ENCODE peak calls at places on chromosomes 12 and 14, in six cellular contexts. H is heart right ventricle, Y is neural progenitor cell, O is aorta, D is colonic mucosa, N is body of pancreas. Z is an unnamed sample.

GRCh38 chr12:120292661-120293531 is at the start of gene RNU4-1:
- DNase-seq in O (peak; percentile 71), H (peak; percentile 81), D (peak; percentile 79), N (peak; percentile 79), Y (peak; percentile 89), Z (peak; percentile 89)

GRCh38 chr12:29044799-29045198 is 104.3 kb upstream of the FAR2 start:
- DNase-seq in O (no peak), H (no peak), N (no peak), Y (no peak), D (no peak), Z (no peak)

GRCh38 chr12:124609041-124609984 is 41.9 kb upstream of the NCOR2 start:
- DNase-seq in D (peak; percentile 98), H (peak; percentile 79), O (peak; percentile 82), Y (no peak), N (peak; percentile 96), Z (peak; percentile 70)

GRCh38 chr14:95815226-95815690 is 61.4 kb upstream of the TUNAR start:
- DNase-seq in H (no peak), Y (peak; percentile 25), N (no peak), D (no peak), O (no peak), Z (no peak)

GRCh38 chr12:13223941-13224340 is 27.4 kb downstream of the EMP1 start:
- DNase-seq in O (no peak), H (no peak), D (no peak), Y (no peak), N (no peak), Z (no peak)

GRCh38 chr12:106140223-106140986 is 1.7 kb upstream of the NUAK1 start:
- DNase-seq in N (peak; percentile 24), D (no peak), O (no peak), Y (peak; percentile 33), H (no peak), Z (no peak)

GRCh38 chr12:13942826-13943225 is 38.6 kb downstream of the GRIN2B start:
- DNase-seq in O (no peak), Y (peak; percentile 47), H (no peak), D (no peak), N (no peak), Z (no peak)

GRCh38 chr12:9646794-9647622 is 22.5 kb upstream of the CLEC2D start:
- DNase-seq in H (no peak), D (no peak), O (no peak), N (no peak), Y (peak; percentile 8), Z (peak; percentile 50)

GRCh38 chr14:106790189-106791036 is 1264.0 kb downstream of the TMEM121 start:
- DNase-seq in D (peak; percentile 90), O (peak; percentile 61), Y (peak; percentile 2), N (peak; percentile 78), H (no peak), Z (no peak)

GRCh38 chr14:30885840-30886740 is 11.7 kb downstream of the COCH start:
- DNase-seq in H (no peak), Y (no peak), N (no peak), D (no peak), O (no peak), Z (peak; percentile 38)

GRCh38 chr12:91774471-91774921 is 371.1 kb downstream of the BTG1 start:
- DNase-seq in N (peak; percentile 15), Y (no peak), H (no peak), O (no peak), D (no peak), Z (no peak)

GRCh38 chr14:102007916-102008418 is 43.6 kb downstream of the DYNC1H1 start:
- DNase-seq in H (no peak), D (no peak), O (no peak), Y (peak; percentile 23), N (no peak), Z (no peak)

GRCh38 chr14:72243894-72244293 is 311.7 kb downstream of the RGS6 start:
- DNase-seq in H (no peak), N (no peak), Y (no peak), O (no peak), D (no peak), Z (no peak)

GRCh38 chr14:51520087-51520486 is 131.6 kb upstream of the FRMD6 start:
- DNase-seq in H (no peak), O (no peak), D (no peak), Y (no peak), N (no peak), Z (no peak)

GRCh38 chr14:34436960-34437728 is 24.9 kb downstream of the SPTSSA start:
- DNase-seq in N (no peak), O (no peak), H (no peak), D (no peak), Y (no peak), Z (peak; percentile 30)

GRCh38 chr14:51828017-51828797 is 32.2 kb upstream of the GNG2 start:
- DNase-seq in Y (peak; percentile 25), N (no peak), O (peak; percentile 72), D (no peak), H (no peak), Z (no peak)

DNA sequence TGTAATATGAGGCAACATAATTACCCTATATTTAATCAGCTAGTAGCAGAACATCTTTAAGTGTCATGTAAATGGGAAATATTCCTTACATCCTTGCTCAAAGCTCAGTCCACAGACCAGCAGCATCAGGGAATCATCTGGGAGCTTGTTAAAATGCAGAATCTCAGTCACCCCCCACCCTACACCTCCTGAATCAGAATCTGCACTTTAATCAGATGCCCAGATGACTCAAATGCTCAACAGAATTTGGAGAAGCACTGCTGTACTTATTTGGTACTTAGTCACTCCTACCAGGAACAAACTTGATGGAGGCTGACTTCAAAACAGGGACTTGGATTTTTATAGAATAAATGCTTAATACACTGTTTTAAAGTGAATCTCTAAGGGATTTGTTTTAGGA is 96.5 kb downstream of the ARMH4 start:
- DNase-seq in Y (no peak), N (no peak), D (no peak), H (no peak), O (no peak), Z (no peak)
- H3K27me3 ChIP-seq in Y (no peaks in the 10 kb centered on the region), N (no peaks in the 10 kb centered on the region), D (no peaks in the 10 kb centered on the region), H (no peaks in the 10 kb centered on the region), O (no peaks in the 10 kb centered on the region), Z (no peaks in the 10 kb centered on the region)

GRCh38 chr14:85572845-85573244 is 42.9 kb downstream of the FLRT2 start:
- DNase-seq in H (no peak), N (no peak), Y (no peak), O (no peak), D (no peak), Z (no peak)
- H3K27ac ChIP-seq in H (no peak overlapping the region), N (no peak overlapping the region), Y (no peak overlapping the region), O (no peak overlapping the region), D (no peak overlapping the region), Z (peak overlapping the region; percentile 82)

GRCh38 chr12:53290661-53291060 is 4.7 kb upstream of the PFDN5 start:
- DNase-seq in N (no peak), Y (no peak), O (no peak), D (no peak), H (no peak), Z (no peak)
- H3K4me3 ChIP-seq in N (no peak overlapping the region), Y (no peak overlapping the region), O (no peak overlapping the region), D (no peak overlapping the region), H (no peak overlapping the region), Z (no peak overlapping the region)

GRCh38 chr12:114687802-114688201 is 3.8 kb upstream of the TBX3 start:
- DNase-seq in D (no peak), N (no peak), Y (peak; percentile 32), O (no peak), H (no peak), Z (no peak)
- H3K27me3 ChIP-seq in D (peaks cover 48% of the 10 kb centered on the region), N (peaks cover 47% of the 10 kb centered on the region), Y (peaks cover 99% of the 10 kb centered on the region), O (no peaks in the 10 kb centered on the region), H (peaks cover 70% of the 10 kb centered on the region), Z (peaks cover 72% of the 10 kb centered on the region)

DNA sequence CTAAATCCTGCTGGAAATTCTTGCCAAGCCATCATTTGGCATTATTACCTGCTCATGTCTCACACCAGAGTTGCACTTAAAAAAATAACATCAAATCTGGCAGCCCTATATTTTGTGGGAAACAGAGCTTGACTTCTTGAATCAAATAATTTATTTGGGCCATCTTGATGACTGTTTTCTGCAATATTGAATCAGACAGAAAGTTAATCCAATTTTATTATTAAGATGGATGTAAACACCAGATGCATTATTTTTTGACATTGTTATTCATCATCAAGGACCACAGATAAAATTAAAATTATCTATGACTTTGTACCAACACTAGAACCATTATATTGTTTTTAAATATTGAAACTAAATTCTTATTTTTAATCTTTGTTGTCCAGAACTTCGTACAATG is 132.9 kb downstream of the PTPRR start:
- DNase-seq in O (no peak), H (no peak), N (no peak), Y (no peak), D (no peak), Z (no peak)
- H3K27ac ChIP-seq in O (no peak overlapping the region), H (no peak overlapping the region), N (no peak overlapping the region), Y (no peak overlapping the region), D (no peak overlapping the region), Z (no peak overlapping the region)

DNA sequence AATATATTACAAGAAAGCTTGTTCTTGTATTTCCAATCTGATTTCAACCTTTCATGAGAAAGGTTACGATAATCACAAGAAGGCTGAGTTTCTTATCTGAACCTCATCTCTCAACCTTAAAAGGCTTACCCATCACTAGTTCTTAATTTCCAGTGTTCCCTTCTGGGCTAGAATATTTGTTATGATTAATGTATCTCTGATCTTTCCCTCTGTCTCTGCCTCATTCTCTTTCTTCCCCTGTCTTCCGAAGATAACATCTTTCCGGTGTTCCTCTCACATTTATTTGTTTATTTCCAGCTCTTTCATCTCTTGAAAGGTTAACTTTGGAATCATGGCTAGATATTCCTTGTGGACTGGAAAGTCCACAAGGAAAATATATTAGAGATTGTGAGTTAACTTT is 255.9 kb downstream of the SLC6A15 start:
- DNase-seq in O (no peak), D (no peak), N (no peak), Y (no peak), H (no peak), Z (no peak)
- H3K4me3 ChIP-seq in O (no peak overlapping the region), D (no peak overlapping the region), N (no peak overlapping the region), Y (no peak overlapping the region), H (no peak overlapping the region), Z (no peak overlapping the region)

DNA sequence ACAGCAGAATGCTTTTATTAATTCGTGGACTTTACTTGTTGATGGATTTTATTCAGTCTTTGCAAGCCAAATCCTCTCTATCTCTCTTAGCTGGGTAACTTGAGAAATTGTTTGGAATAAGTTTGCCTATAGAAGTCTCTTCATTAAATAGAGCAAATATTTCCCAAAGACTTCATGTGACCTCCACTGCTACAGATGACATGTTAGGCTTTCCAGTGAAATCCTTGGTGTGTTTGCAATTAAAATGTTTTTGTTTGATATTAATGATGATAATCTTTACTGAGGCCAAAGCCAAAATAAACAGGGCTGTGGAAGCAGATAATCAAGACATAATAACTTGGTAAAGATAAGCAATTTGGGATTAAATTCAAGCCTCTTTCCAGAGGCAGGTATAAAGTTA is 4.4 kb downstream of the MYF6 start:
- DNase-seq in D (no peak), Y (no peak), H (no peak), O (no peak), N (no peak), Z (no peak)
- H3K27me3 ChIP-seq in D (peaks cover 10% of the 10 kb centered on the region), Y (peaks cover 93% of the 10 kb centered on the region), H (peaks cover 21% of the 10 kb centered on the region), O (no peaks in the 10 kb centered on the region), N (peaks cover 5% of the 10 kb centered on the region), Z (peaks cover 57% of the 10 kb centered on the region)

DNA sequence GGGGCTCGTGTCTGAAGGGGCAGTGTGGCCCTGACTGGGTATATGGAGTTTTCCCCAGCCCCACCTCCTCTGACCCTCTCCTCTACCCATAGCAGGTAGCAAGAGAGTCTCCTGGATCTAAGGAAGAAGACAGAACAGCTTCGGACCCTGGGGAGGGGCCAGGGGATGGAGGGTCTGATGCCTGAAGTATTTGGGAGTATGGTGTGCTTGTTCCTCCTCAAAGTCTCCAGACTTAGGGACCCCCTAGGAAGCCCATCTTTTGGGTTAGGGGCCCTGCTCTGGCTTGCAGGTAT is 579 bp upstream of the HOXC8 start:
- DNase-seq in O (peak; percentile 24), N (no peak), H (no peak), D (no peak), Y (no peak), Z (no peak)
- H3K27ac ChIP-seq in O (no peak overlapping the region), N (no peak overlapping the region), H (no peak overlapping the region), D (no peak overlapping the region), Y (no peak overlapping the region), Z (no peak overlapping the region)